ENCODE peak calls at places on chromosomes 11 and 22, in ten cellular contexts. One of them, this sample, is unnamed.

GRCh38 chr11:74570266-74571061 is 21.9 kb upstream of the POLD3 start:
- DNase-seq in stimulated activated CD4-positive, alpha-beta T cell treated with anti-CD3 and anti-CD28 coated beads, Interleukin-4, amount 100 ng/mL, for 48 hours: no peak
- DNase-seq in NCI-H524: no peak
- DNase-seq in NCI-H2171: no peak
- DNase-seq in HTR-8/SVneo: peak
- DNase-seq in retina: peak
- DNase-seq in fibroblast of the conjunctiva: peak
- DNase-seq in HEK293T: peak
- DNase-seq in left ventricle myocardium inferior: no peak
- DNase-seq in neural crest cell: peak
- DNase-seq in this sample: no peak

GRCh38 chr11:131695889-131696429 is 325.5 kb downstream of the NTM start:
- DNase-seq in neural crest cell: no peak
- DNase-seq in stimulated activated CD4-positive, alpha-beta T cell treated with anti-CD3 and anti-CD28 coated beads, Interleukin-4, amount 100 ng/mL, for 48 hours: no peak
- DNase-seq in NCI-H2171: no peak
- DNase-seq in left ventricle myocardium inferior: no peak
- DNase-seq in retina: no peak
- DNase-seq in HTR-8/SVneo: no peak
- DNase-seq in HEK293T: no peak
- DNase-seq in NCI-H524: no peak
- DNase-seq in fibroblast of the conjunctiva: no peak
- DNase-seq in this sample: no peak

GRCh38 chr11:67415501-67416304 is at the start of gene CARNS1:
- DNase-seq in NCI-H2171: no peak
- DNase-seq in fibroblast of the conjunctiva: no peak
- DNase-seq in stimulated activated CD4-positive, alpha-beta T cell treated with anti-CD3 and anti-CD28 coated beads, Interleukin-4, amount 100 ng/mL, for 48 hours: no peak
- DNase-seq in HTR-8/SVneo: no peak
- DNase-seq in neural crest cell: no peak
- DNase-seq in HEK293T: no peak
- DNase-seq in retina: no peak
- DNase-seq in left ventricle myocardium inferior: no peak
- DNase-seq in NCI-H524: no peak
- DNase-seq in this sample: no peak

GRCh38 chr11:125276635-125277008 is 112.1 kb downstream of the PKNOX2 start:
- DNase-seq in fibroblast of the conjunctiva: no peak
- DNase-seq in stimulated activated CD4-positive, alpha-beta T cell treated with anti-CD3 and anti-CD28 coated beads, Interleukin-4, amount 100 ng/mL, for 48 hours: no peak
- DNase-seq in left ventricle myocardium inferior: no peak
- DNase-seq in HEK293T: no peak
- DNase-seq in NCI-H2171: no peak
- DNase-seq in NCI-H524: no peak
- DNase-seq in retina: no peak
- DNase-seq in HTR-8/SVneo: no peak
- DNase-seq in neural crest cell: no peak
- DNase-seq in this sample: no peak

GRCh38 chr22:20116376-20116950 is 559 bp downstream of the RANBP1 start:
- DNase-seq in HEK293T: no peak
- DNase-seq in left ventricle myocardium inferior: peak
- DNase-seq in fibroblast of the conjunctiva: no peak
- DNase-seq in retina: no peak
- DNase-seq in HTR-8/SVneo: no peak
- DNase-seq in neural crest cell: no peak
- DNase-seq in stimulated activated CD4-positive, alpha-beta T cell treated with anti-CD3 and anti-CD28 coated beads, Interleukin-4, amount 100 ng/mL, for 48 hours: no peak
- DNase-seq in NCI-H524: no peak
- DNase-seq in NCI-H2171: no peak
- DNase-seq in this sample: no peak

GRCh38 chr22:41565403-41566054 is 4.7 kb downstream of the CSDC2 start:
- DNase-seq in stimulated activated CD4-positive, alpha-beta T cell treated with anti-CD3 and anti-CD28 coated beads, Interleukin-4, amount 100 ng/mL, for 48 hours: peak
- DNase-seq in fibroblast of the conjunctiva: peak
- DNase-seq in NCI-H524: no peak
- DNase-seq in retina: no peak
- DNase-seq in NCI-H2171: peak
- DNase-seq in HEK293T: no peak
- DNase-seq in left ventricle myocardium inferior: no peak
- DNase-seq in neural crest cell: no peak
- DNase-seq in HTR-8/SVneo: peak
- DNase-seq in this sample: no peak

GRCh38 chr11:111351374-111352081 is 27.5 kb downstream of the POU2AF1 start:
- DNase-seq in left ventricle myocardium inferior: no peak
- DNase-seq in neural crest cell: no peak
- DNase-seq in HTR-8/SVneo: no peak
- DNase-seq in HEK293T: no peak
- DNase-seq in retina: no peak
- DNase-seq in stimulated activated CD4-positive, alpha-beta T cell treated with anti-CD3 and anti-CD28 coated beads, Interleukin-4, amount 100 ng/mL, for 48 hours: no peak
- DNase-seq in NCI-H524: no peak
- DNase-seq in NCI-H2171: no peak
- DNase-seq in fibroblast of the conjunctiva: no peak
- DNase-seq in this sample: no peak

GRCh38 chr11:13952668-13953067 is 9.9 kb upstream of the SPON1 start:
- DNase-seq in NCI-H524: no peak
- DNase-seq in NCI-H2171: no peak
- DNase-seq in stimulated activated CD4-positive, alpha-beta T cell treated with anti-CD3 and anti-CD28 coated beads, Interleukin-4, amount 100 ng/mL, for 48 hours: no peak
- DNase-seq in left ventricle myocardium inferior: no peak
- DNase-seq in neural crest cell: no peak
- DNase-seq in HTR-8/SVneo: no peak
- DNase-seq in HEK293T: no peak
- DNase-seq in retina: no peak
- DNase-seq in fibroblast of the conjunctiva: no peak
- DNase-seq in this sample: no peak

GRCh38 chr11:120622189-120622912 is 110.8 kb downstream of the GRIK4 start:
- DNase-seq in left ventricle myocardium inferior: peak
- DNase-seq in neural crest cell: no peak
- DNase-seq in NCI-H524: no peak
- DNase-seq in HEK293T: no peak
- DNase-seq in NCI-H2171: no peak
- DNase-seq in HTR-8/SVneo: no peak
- DNase-seq in stimulated activated CD4-positive, alpha-beta T cell treated with anti-CD3 and anti-CD28 coated beads, Interleukin-4, amount 100 ng/mL, for 48 hours: no peak
- DNase-seq in fibroblast of the conjunctiva: no peak
- DNase-seq in retina: no peak
- DNase-seq in this sample: no peak

GRCh38 chr11:57668467-57668890 is 565 bp downstream of the ZDHHC5 start:
- DNase-seq in NCI-H524: no peak
- DNase-seq in neural crest cell: no peak
- DNase-seq in HEK293T: no peak
- DNase-seq in left ventricle myocardium inferior: no peak
- DNase-seq in HTR-8/SVneo: no peak
- DNase-seq in fibroblast of the conjunctiva: no peak
- DNase-seq in stimulated activated CD4-positive, alpha-beta T cell treated with anti-CD3 and anti-CD28 coated beads, Interleukin-4, amount 100 ng/mL, for 48 hours: no peak
- DNase-seq in NCI-H2171: no peak
- DNase-seq in retina: no peak
- DNase-seq in this sample: no peak

GRCh38 chr22:39384750-39385480 is 14.7 kb upstream of the TAB1 start:
- DNase-seq in HEK293T: peak
- DNase-seq in NCI-H2171: no peak
- DNase-seq in fibroblast of the conjunctiva: no peak
- DNase-seq in left ventricle myocardium inferior: no peak
- DNase-seq in HTR-8/SVneo: no peak
- DNase-seq in neural crest cell: peak
- DNase-seq in retina: peak
- DNase-seq in NCI-H524: peak
- DNase-seq in stimulated activated CD4-positive, alpha-beta T cell treated with anti-CD3 and anti-CD28 coated beads, Interleukin-4, amount 100 ng/mL, for 48 hours: no peak
- DNase-seq in this sample: no peak

GRCh38 chr11:46252373-46252914 is 25.0 kb upstream of the CREB3L1 start:
- DNase-seq in retina: no peak
- DNase-seq in fibroblast of the conjunctiva: no peak
- DNase-seq in NCI-H524: no peak
- DNase-seq in HEK293T: no peak
- DNase-seq in NCI-H2171: no peak
- DNase-seq in HTR-8/SVneo: no peak
- DNase-seq in neural crest cell: no peak
- DNase-seq in left ventricle myocardium inferior: no peak
- DNase-seq in stimulated activated CD4-positive, alpha-beta T cell treated with anti-CD3 and anti-CD28 coated beads, Interleukin-4, amount 100 ng/mL, for 48 hours: no peak
- DNase-seq in this sample: no peak

GRCh38 chr22:33886696-33887095 is 33.6 kb downstream of the LARGE1 start:
- DNase-seq in stimulated activated CD4-positive, alpha-beta T cell treated with anti-CD3 and anti-CD28 coated beads, Interleukin-4, amount 100 ng/mL, for 48 hours: no peak
- DNase-seq in fibroblast of the conjunctiva: no peak
- DNase-seq in neural crest cell: no peak
- DNase-seq in HTR-8/SVneo: no peak
- DNase-seq in retina: no peak
- DNase-seq in NCI-H524: no peak
- DNase-seq in left ventricle myocardium inferior: no peak
- DNase-seq in NCI-H2171: no peak
- DNase-seq in HEK293T: no peak
- DNase-seq in this sample: no peak

GRCh38 chr11:77647906-77648305 is 10.3 kb upstream of the CLNS1A start:
- DNase-seq in NCI-H2171: no peak
- DNase-seq in HTR-8/SVneo: no peak
- DNase-seq in neural crest cell: no peak
- DNase-seq in stimulated activated CD4-positive, alpha-beta T cell treated with anti-CD3 and anti-CD28 coated beads, Interleukin-4, amount 100 ng/mL, for 48 hours: no peak
- DNase-seq in NCI-H524: no peak
- DNase-seq in retina: no peak
- DNase-seq in fibroblast of the conjunctiva: no peak
- DNase-seq in HEK293T: no peak
- DNase-seq in left ventricle myocardium inferior: no peak
- DNase-seq in this sample: no peak

GRCh38 chr22:37739611-37740049 is 42.8 kb downstream of the TRIOBP start:
- DNase-seq in HEK293T: no peak
- DNase-seq in fibroblast of the conjunctiva: no peak
- DNase-seq in NCI-H524: no peak
- DNase-seq in left ventricle myocardium inferior: peak
- DNase-seq in NCI-H2171: no peak
- DNase-seq in retina: peak
- DNase-seq in neural crest cell: no peak
- DNase-seq in HTR-8/SVneo: no peak
- DNase-seq in stimulated activated CD4-positive, alpha-beta T cell treated with anti-CD3 and anti-CD28 coated beads, Interleukin-4, amount 100 ng/mL, for 48 hours: no peak
- DNase-seq in this sample: no peak

GRCh38 chr11:99791354-99791753 is 770.6 kb downstream of the CNTN5 start:
- DNase-seq in NCI-H2171: no peak
- DNase-seq in left ventricle myocardium inferior: no peak
- DNase-seq in HTR-8/SVneo: no peak
- DNase-seq in neural crest cell: no peak
- DNase-seq in fibroblast of the conjunctiva: no peak
- DNase-seq in NCI-H524: no peak
- DNase-seq in stimulated activated CD4-positive, alpha-beta T cell treated with anti-CD3 and anti-CD28 coated beads, Interleukin-4, amount 100 ng/mL, for 48 hours: no peak
- DNase-seq in HEK293T: no peak
- DNase-seq in retina: no peak
- DNase-seq in this sample: no peak

GRCh38 chr11:115548878-115549528 is 44.8 kb upstream of the CADM1 start:
- DNase-seq in HEK293T: no peak
- DNase-seq in stimulated activated CD4-positive, alpha-beta T cell treated with anti-CD3 and anti-CD28 coated beads, Interleukin-4, amount 100 ng/mL, for 48 hours: no peak
- DNase-seq in NCI-H2171: no peak
- DNase-seq in fibroblast of the conjunctiva: no peak
- DNase-seq in retina: peak
- DNase-seq in left ventricle myocardium inferior: no peak
- DNase-seq in neural crest cell: no peak
- DNase-seq in HTR-8/SVneo: no peak
- DNase-seq in NCI-H524: no peak
- DNase-seq in this sample: no peak

GRCh38 chr11:73797457-73797856 is 9.8 kb downstream of the MRPL48 start:
- DNase-seq in NCI-H524: no peak
- DNase-seq in left ventricle myocardium inferior: peak
- DNase-seq in NCI-H2171: no peak
- DNase-seq in HTR-8/SVneo: no peak
- DNase-seq in fibroblast of the conjunctiva: no peak
- DNase-seq in retina: no peak
- DNase-seq in HEK293T: no peak
- DNase-seq in stimulated activated CD4-positive, alpha-beta T cell treated with anti-CD3 and anti-CD28 coated beads, Interleukin-4, amount 100 ng/mL, for 48 hours: no peak
- DNase-seq in neural crest cell: no peak
- DNase-seq in this sample: no peak